ENCODE peak calls at places on chromosomes 11 and 22, in nine cellular contexts. V is substantia nigra; R is osteocyte; I is hepatic stellate cell; O is A549; Z is iPS-NIHi11; A is HFFc6; J is Panc1; C is activated CD4-positive, CD25-positive, alpha-beta regulatory T cell. B is an unnamed sample.

GRCh38 chr11:47768090-47768620 is 1.0 kb upstream of the FNBP4 start:
- DNase-seq in J (peak; percentile 17), Z (peak; percentile 41), A (peak; percentile 66), R (no peak), O (peak; percentile 82), C (no peak), I (peak; percentile 48), V (no peak), B (peak; percentile 81)

GRCh38 chr22:30206964-30207363 is 39.6 kb downstream of the LIF start:
- DNase-seq in C (no peak), R (no peak), I (peak; percentile 92), Z (peak; percentile 78), V (no peak), A (peak; percentile 94), J (peak; percentile 86), O (peak; percentile 97), B (no peak)

GRCh38 chr11:35030716-35031213 is 108.2 kb upstream of the CD44 start:
- DNase-seq in C (no peak), O (peak; percentile 91), R (no peak), Z (no peak), V (no peak), I (peak; percentile 59), J (peak; percentile 93), A (peak; percentile 95), B (peak; percentile 83)

GRCh38 chr22:29555065-29555644 is 1.6 kb upstream of the THOC5 start:
- DNase-seq in C (no peak), J (no peak), O (no peak), A (peak; percentile 11), Z (no peak), R (no peak), V (no peak), I (no peak), B (no peak)

GRCh38 chr11:66684635-66685034 is 6.9 kb upstream of the RBM4B start:
- DNase-seq in O (no peak), V (no peak), C (no peak), I (no peak), Z (no peak), R (no peak), J (no peak), A (no peak), B (no peak)

GRCh38 chr11:20488352-20488751 is 100.8 kb downstream of the PRMT3 start:
- DNase-seq in Z (no peak), R (no peak), V (no peak), A (no peak), I (no peak), O (no peak), J (no peak), C (no peak), B (no peak)

GRCh38 chr11:79013509-79013908 is 427.3 kb downstream of the TENM4 start:
- DNase-seq in J (no peak), C (no peak), V (no peak), R (no peak), A (peak; percentile 53), I (peak; percentile 8), Z (no peak), O (peak; percentile 1), B (no peak)

GRCh38 chr11:41175304-41175972 is 284.0 kb downstream of the LRRC4C start:
- DNase-seq in C (no peak), O (no peak), J (no peak), R (no peak), V (no peak), I (no peak), A (no peak), Z (peak; percentile 8), B (no peak)

GRCh38 chr22:37486224-37486845 is at the start of gene MFNG:
- DNase-seq in J (no peak), V (peak; percentile 6), C (peak; percentile 36), O (peak; percentile 54), I (peak; percentile 78), A (peak; percentile 9), Z (peak; percentile 97), R (no peak), B (peak; percentile 64)

GRCh38 chr11:126172596-126173038 is 38.8 kb downstream of the RPUSD4 start:
- DNase-seq in O (no peak), I (no peak), R (no peak), Z (no peak), J (no peak), A (no peak), C (no peak), V (no peak), B (no peak)

GRCh38 chr22:30250713-30251267 is 4.2 kb upstream of the LIF start:
- DNase-seq in A (peak; percentile 48), R (no peak), C (no peak), I (peak; percentile 82), J (no peak), Z (no peak), V (no peak), O (peak; percentile 75), B (no peak)

GRCh38 chr22:16959345-16959930 is 48.6 kb downstream of the GAB4 start:
- DNase-seq in I (no peak), Z (no peak), R (peak; percentile 73), J (no peak), V (no peak), A (no peak), C (no peak), O (no peak), B (no peak)

GRCh38 chr11:118321386-118322082 is 17.0 kb downstream of the CD3E start:
- DNase-seq in I (no peak), V (no peak), J (no peak), A (no peak), Z (no peak), R (no peak), C (no peak), O (no peak), B (no peak)

GRCh38 chr11:131597875-131598274 is 227.5 kb downstream of the NTM start:
- DNase-seq in J (no peak), Z (no peak), O (no peak), V (no peak), C (no peak), R (no peak), A (no peak), I (no peak), B (no peak)

GRCh38 chr22:36368359-36368983 is 19.3 kb downstream of the MYH9 start:
- DNase-seq in J (no peak), A (peak; percentile 86), R (no peak), C (no peak), I (peak; percentile 74), Z (peak; percentile 76), O (peak; percentile 57), V (no peak), B (no peak)

GRCh38 chr11:10792385-10793068 is 16.2 kb downstream of the EIF4G2 start:
- DNase-seq in C (peak; percentile 74), Z (peak; percentile 94), O (peak; percentile 86), I (peak; percentile 75), V (peak; percentile 81), R (peak; percentile 94), A (peak; percentile 71), J (no peak), B (peak; percentile 85)

GRCh38 chr22:20032407-20032991 is 11.6 kb downstream of the TANGO2 start:
- DNase-seq in V (no peak), A (no peak), C (no peak), I (no peak), Z (no peak), R (no peak), J (no peak), O (no peak), B (no peak)

GRCh38 chr11:119894916-119895315 is 165.9 kb upstream of the NECTIN1 start:
- DNase-seq in R (no peak), I (no peak), Z (no peak), C (no peak), J (no peak), V (no peak), A (no peak), O (no peak), B (no peak)